ENCODE peak calls at places on chromosomes 5 and 9, in nine cellular contexts. One of them, this sample, is unnamed.
A peak's percentile ranks its signal among the peaks of the same experiment; 100 is the strongest.

GRCh38 chr5:65151632-65152031 is 330.1 kb downstream of the ADAMTS6 start:
- DNase-seq in stomach: no peak
- DNase-seq in PC-3: no peak
- DNase-seq in kidney epithelial cell: no peak
- DNase-seq in AG04449: no peak
- DNase-seq in GM23338: no peak
- DNase-seq in A549: no peak
- DNase-seq in brain microvascular endothelial cell: no peak
- DNase-seq in tibial nerve: no peak
- DNase-seq in this sample: peak; percentile 88

GRCh38 chr9:18447131-18447530 is 26.8 kb upstream of the ADAMTSL1 start:
- DNase-seq in stomach: no peak
- DNase-seq in PC-3: peak; percentile 22
- DNase-seq in kidney epithelial cell: no peak
- DNase-seq in AG04449: no peak
- DNase-seq in GM23338: no peak
- DNase-seq in A549: no peak
- DNase-seq in brain microvascular endothelial cell: no peak
- DNase-seq in tibial nerve: no peak
- DNase-seq in this sample: peak; percentile 82

GRCh38 chr5:34490501-34491250 is 165.5 kb upstream of the RAI14 start:
- DNase-seq in stomach: no peak
- DNase-seq in PC-3: no peak
- DNase-seq in kidney epithelial cell: no peak
- DNase-seq in AG04449: no peak
- DNase-seq in GM23338: peak; percentile 78
- DNase-seq in A549: no peak
- DNase-seq in brain microvascular endothelial cell: no peak
- DNase-seq in tibial nerve: no peak
- DNase-seq in this sample: no peak

GRCh38 chr9:114995681-114996221 is 65.4 kb upstream of the TNFSF8 start:
- DNase-seq in stomach: peak; percentile 60
- DNase-seq in PC-3: no peak
- DNase-seq in kidney epithelial cell: no peak
- DNase-seq in AG04449: no peak
- DNase-seq in GM23338: no peak
- DNase-seq in A549: no peak
- DNase-seq in brain microvascular endothelial cell: no peak
- DNase-seq in tibial nerve: no peak
- DNase-seq in this sample: no peak

GRCh38 chr9:131997779-131998178 is 81.9 kb downstream of the MED27 start:
- DNase-seq in stomach: peak; percentile 63
- DNase-seq in PC-3: no peak
- DNase-seq in kidney epithelial cell: no peak
- DNase-seq in AG04449: no peak
- DNase-seq in GM23338: no peak
- DNase-seq in A549: no peak
- DNase-seq in brain microvascular endothelial cell: no peak
- DNase-seq in tibial nerve: no peak
- DNase-seq in this sample: no peak

GRCh38 chr9:35415769-35416427 is 74.0 kb upstream of the RUSC2 start:
- DNase-seq in stomach: no peak
- DNase-seq in PC-3: no peak
- DNase-seq in kidney epithelial cell: no peak
- DNase-seq in AG04449: no peak
- DNase-seq in GM23338: peak; percentile 67
- DNase-seq in A549: no peak
- DNase-seq in brain microvascular endothelial cell: no peak
- DNase-seq in tibial nerve: no peak
- DNase-seq in this sample: no peak

GRCh38 chr5:76040806-76041205 is 42.4 kb upstream of the SV2C start:
- DNase-seq in stomach: no peak
- DNase-seq in PC-3: no peak
- DNase-seq in kidney epithelial cell: no peak
- DNase-seq in AG04449: no peak
- DNase-seq in GM23338: no peak
- DNase-seq in A549: no peak
- DNase-seq in brain microvascular endothelial cell: no peak
- DNase-seq in tibial nerve: no peak
- DNase-seq in this sample: no peak

GRCh38 chr5:4058899-4059298 is 463.3 kb downstream of the IRX1 start:
- DNase-seq in stomach: no peak
- DNase-seq in PC-3: no peak
- DNase-seq in kidney epithelial cell: no peak
- DNase-seq in AG04449: no peak
- DNase-seq in GM23338: no peak
- DNase-seq in A549: no peak
- DNase-seq in brain microvascular endothelial cell: no peak
- DNase-seq in tibial nerve: no peak
- DNase-seq in this sample: no peak

GRCh38 chr9:37976714-37977477 is 73.0 kb upstream of the SLC25A51 start:
- DNase-seq in stomach: no peak
- DNase-seq in PC-3: peak; percentile 39
- DNase-seq in kidney epithelial cell: no peak
- DNase-seq in AG04449: peak; percentile 85
- DNase-seq in GM23338: no peak
- DNase-seq in A549: no peak
- DNase-seq in brain microvascular endothelial cell: peak; percentile 90
- DNase-seq in tibial nerve: no peak
- DNase-seq in this sample: peak; percentile 81

GRCh38 chr5:139915834-139916233 is 120.2 kb downstream of the PSD2 start:
- DNase-seq in stomach: no peak
- DNase-seq in PC-3: no peak
- DNase-seq in kidney epithelial cell: no peak
- DNase-seq in AG04449: no peak
- DNase-seq in GM23338: peak; percentile 18
- DNase-seq in A549: no peak
- DNase-seq in brain microvascular endothelial cell: no peak
- DNase-seq in tibial nerve: no peak
- DNase-seq in this sample: no peak

GRCh38 chr5:141094481-141095262 is at the start of gene PCDHB2:
- DNase-seq in stomach: no peak
- DNase-seq in PC-3: peak; percentile 81
- DNase-seq in kidney epithelial cell: no peak
- DNase-seq in AG04449: no peak
- DNase-seq in GM23338: peak; percentile 98
- DNase-seq in A549: peak; percentile 35
- DNase-seq in brain microvascular endothelial cell: no peak
- DNase-seq in tibial nerve: no peak
- DNase-seq in this sample: peak; percentile 65

GRCh38 chr5:68053202-68053601 is 162.4 kb upstream of the PIK3R1 start:
- DNase-seq in stomach: no peak
- DNase-seq in PC-3: no peak
- DNase-seq in kidney epithelial cell: no peak
- DNase-seq in AG04449: no peak
- DNase-seq in GM23338: no peak
- DNase-seq in A549: no peak
- DNase-seq in brain microvascular endothelial cell: no peak
- DNase-seq in tibial nerve: no peak
- DNase-seq in this sample: no peak

DNA sequence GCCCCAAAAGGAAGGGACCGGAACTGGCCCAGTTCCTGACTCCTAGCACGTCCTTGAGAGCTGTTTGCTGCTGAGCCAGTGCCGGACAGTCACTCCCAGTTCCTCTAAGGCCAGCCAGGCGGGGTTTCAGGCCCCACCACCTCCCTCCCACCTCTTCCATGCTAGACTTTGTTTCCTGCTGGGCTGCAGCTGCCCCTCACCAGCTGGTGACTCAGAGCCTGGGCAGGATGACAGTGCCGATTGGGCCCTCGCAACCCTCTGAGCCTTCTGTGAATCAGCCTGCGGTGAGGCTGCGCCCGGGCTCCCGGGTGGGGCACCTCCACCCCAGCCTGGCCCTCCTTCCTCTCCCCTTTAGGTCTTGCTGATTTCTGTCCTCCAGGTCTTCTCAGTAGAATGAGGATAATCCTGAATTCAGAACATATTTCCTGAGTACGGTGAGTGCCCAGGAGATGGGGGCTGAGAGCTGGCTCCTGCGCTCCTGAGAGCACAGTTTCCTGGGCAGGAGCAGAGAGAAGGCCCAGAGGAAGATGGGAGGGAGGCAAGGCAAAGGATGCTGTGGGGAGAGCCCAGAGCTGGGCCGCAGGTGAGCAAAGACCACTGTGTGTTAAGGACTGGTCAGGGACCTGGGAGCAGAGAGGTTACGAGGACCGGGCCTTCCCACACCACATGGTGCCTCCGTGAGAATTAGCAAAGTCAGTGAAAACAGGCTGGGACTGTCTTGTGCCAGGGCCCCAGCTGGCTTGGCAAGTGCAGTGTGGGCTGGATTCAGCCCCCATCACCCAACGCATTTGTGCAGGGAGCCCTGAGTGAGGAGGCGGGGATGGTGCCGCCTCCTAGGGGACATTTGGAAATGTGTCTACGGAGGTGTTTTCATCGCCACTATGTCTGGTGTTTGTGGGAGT is 32.9 kb upstream of the STXBP1 start:
- DNase-seq in stomach: peak; percentile 87
- DNase-seq in PC-3: peak; percentile 96
- DNase-seq in kidney epithelial cell: peak; percentile 95
- DNase-seq in AG04449: peak; percentile 84
- DNase-seq in GM23338: peak; percentile 62
- DNase-seq in A549: peak; percentile 87
- DNase-seq in brain microvascular endothelial cell: peak; percentile 90
- DNase-seq in tibial nerve: peak; percentile 76
- DNase-seq in this sample: peak; percentile 98
- TF ChIP-seq CTCF in stomach: no peak
- TF ChIP-seq CTCF in PC-3: peak; percentile 51
- TF ChIP-seq CTCF in kidney epithelial cell: peak; percentile 38
- TF ChIP-seq CTCF in AG04449: peak; percentile 36
- TF ChIP-seq CTCF in GM23338: peak; percentile 67
- TF ChIP-seq CTCF in A549: peak; percentile 50
- TF ChIP-seq CTCF in brain microvascular endothelial cell: peak; percentile 59
- TF ChIP-seq CTCF in tibial nerve: peak; percentile 51
- TF ChIP-seq CTCF in this sample: peak; percentile 59

GRCh38 chr5:72817639-72818266 is 1.3 kb downstream of the TNPO1 start:
- DNase-seq in stomach: no peak
- DNase-seq in PC-3: no peak
- DNase-seq in kidney epithelial cell: no peak
- DNase-seq in AG04449: no peak
- DNase-seq in GM23338: peak; percentile 12
- DNase-seq in A549: no peak
- DNase-seq in brain microvascular endothelial cell: no peak
- DNase-seq in tibial nerve: no peak
- DNase-seq in this sample: no peak
- H3K4me3 ChIP-seq in stomach: peak overlapping the region; percentile 81
- H3K4me3 ChIP-seq in PC-3: peak overlapping the region; percentile 86
- H3K4me3 ChIP-seq in kidney epithelial cell: peak overlapping the region; percentile 88
- H3K4me3 ChIP-seq in AG04449: peak overlapping the region; percentile 77
- H3K4me3 ChIP-seq in GM23338: peak overlapping the region; percentile 80
- H3K4me3 ChIP-seq in A549: peak overlapping the region; percentile 82
- H3K4me3 ChIP-seq in brain microvascular endothelial cell: peak overlapping the region; percentile 65
- H3K4me3 ChIP-seq in tibial nerve: peak overlapping the region; percentile 93
- H3K4me3 ChIP-seq in this sample: peak overlapping the region; percentile 82

DNA sequence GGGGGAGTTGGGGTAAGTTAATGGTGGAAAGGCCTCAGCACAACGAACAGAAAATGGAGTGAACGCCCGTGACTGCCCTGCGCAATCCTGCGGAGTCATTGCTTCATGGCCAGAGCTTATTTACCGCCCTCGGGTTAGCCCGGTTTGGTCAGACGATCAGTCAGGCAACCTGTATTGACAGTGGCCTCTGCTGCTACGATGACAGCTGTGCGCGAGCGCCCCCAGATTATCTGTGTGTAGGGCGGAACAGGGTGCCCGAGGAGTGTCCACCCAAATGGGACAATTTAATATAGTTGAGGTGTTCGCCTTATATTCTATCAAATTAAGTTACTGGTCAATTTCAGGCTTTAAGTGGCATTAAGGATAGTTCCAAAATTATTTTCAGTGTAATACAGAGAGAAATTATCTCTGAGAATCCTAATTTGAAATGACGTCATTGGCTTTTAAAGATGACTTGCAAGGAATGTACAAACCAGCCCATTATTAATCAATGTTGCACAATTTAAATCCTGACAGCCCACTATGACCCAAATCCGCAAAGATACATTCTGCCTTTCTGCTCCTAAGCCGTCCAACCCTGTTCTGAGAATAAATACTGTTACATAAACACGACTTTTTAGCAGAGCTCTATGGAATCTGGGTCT is 879 bp upstream of the UBQLN1 start:
- DNase-seq in stomach: peak; percentile 65
- DNase-seq in PC-3: peak; percentile 24
- DNase-seq in kidney epithelial cell: no peak
- DNase-seq in AG04449: no peak
- DNase-seq in GM23338: peak; percentile 62
- DNase-seq in A549: peak; percentile 73
- DNase-seq in brain microvascular endothelial cell: peak; percentile 45
- DNase-seq in tibial nerve: peak; percentile 53
- DNase-seq in this sample: peak; percentile 64
- TF ChIP-seq CTCF in stomach: no peak
- TF ChIP-seq CTCF in PC-3: peak; percentile 39
- TF ChIP-seq CTCF in kidney epithelial cell: peak; percentile 30
- TF ChIP-seq CTCF in AG04449: no peak
- TF ChIP-seq CTCF in GM23338: peak; percentile 58
- TF ChIP-seq CTCF in A549: peak; percentile 42
- TF ChIP-seq CTCF in brain microvascular endothelial cell: peak; percentile 23
- TF ChIP-seq CTCF in tibial nerve: no peak
- TF ChIP-seq CTCF in this sample: peak; percentile 30

GRCh38 chr5:42908086-42908485 is 96.4 kb upstream of the SELENOP start:
- DNase-seq in stomach: no peak
- DNase-seq in PC-3: no peak
- DNase-seq in kidney epithelial cell: no peak
- DNase-seq in AG04449: no peak
- DNase-seq in GM23338: no peak
- DNase-seq in A549: no peak
- DNase-seq in brain microvascular endothelial cell: no peak
- DNase-seq in tibial nerve: no peak
- DNase-seq in this sample: no peak

GRCh38 chr5:42915306-42915866 is 103.7 kb upstream of the SELENOP start:
- DNase-seq in stomach: no peak
- DNase-seq in PC-3: no peak
- DNase-seq in kidney epithelial cell: no peak
- DNase-seq in AG04449: no peak
- DNase-seq in GM23338: no peak
- DNase-seq in A549: no peak
- DNase-seq in brain microvascular endothelial cell: no peak
- DNase-seq in tibial nerve: no peak
- DNase-seq in this sample: no peak

GRCh38 chr5:42908509-42909488 is 97.1 kb upstream of the SELENOP start:
- DNase-seq in stomach: peak; percentile 93
- DNase-seq in PC-3: peak; percentile 96
- DNase-seq in kidney epithelial cell: peak; percentile 42
- DNase-seq in AG04449: peak; percentile 16
- DNase-seq in GM23338: peak; percentile 96
- DNase-seq in A549: peak; percentile 83
- DNase-seq in brain microvascular endothelial cell: peak; percentile 85
- DNase-seq in tibial nerve: peak; percentile 73
- DNase-seq in this sample: peak; percentile 80

DNA sequence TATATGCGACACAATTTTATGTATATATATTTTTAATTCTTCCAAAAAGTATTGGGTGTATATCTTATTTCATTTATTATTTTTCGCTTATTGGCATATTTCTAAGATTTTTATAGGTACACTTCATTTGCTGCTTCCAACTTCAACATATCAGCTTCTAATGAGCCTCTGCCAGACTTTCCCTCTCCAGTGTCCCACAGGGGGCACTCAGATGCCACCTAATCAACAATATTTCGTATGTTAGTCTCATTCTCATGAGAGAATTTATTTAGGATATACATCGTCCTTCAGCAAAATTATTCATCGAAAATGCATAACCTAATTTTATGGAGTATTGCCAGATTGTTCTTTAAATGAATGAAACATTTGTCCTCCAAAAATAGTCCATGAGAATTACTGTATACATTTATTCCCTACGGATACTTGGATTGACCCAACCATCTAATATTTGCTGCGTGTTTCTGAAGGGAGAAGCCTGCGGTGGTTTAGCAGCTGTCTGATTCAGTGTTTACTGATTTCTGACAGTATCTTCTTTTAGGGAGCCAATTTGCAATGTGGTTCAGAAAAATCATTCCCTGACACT is 100.6 kb upstream of the SELENOP start:
- DNase-seq in stomach: no peak
- DNase-seq in PC-3: peak; percentile 88
- DNase-seq in kidney epithelial cell: no peak
- DNase-seq in AG04449: no peak
- DNase-seq in GM23338: peak; percentile 16
- DNase-seq in A549: peak; percentile 57
- DNase-seq in brain microvascular endothelial cell: peak; percentile 51
- DNase-seq in tibial nerve: no peak
- DNase-seq in this sample: peak; percentile 58
- H3K4me3 ChIP-seq in stomach: no peak overlapping the region
- H3K4me3 ChIP-seq in PC-3: peak overlapping the region; percentile 13
- H3K4me3 ChIP-seq in kidney epithelial cell: no peak overlapping the region
- H3K4me3 ChIP-seq in AG04449: no peak overlapping the region
- H3K4me3 ChIP-seq in GM23338: no peak overlapping the region
- H3K4me3 ChIP-seq in A549: peak overlapping the region; percentile 32
- H3K4me3 ChIP-seq in brain microvascular endothelial cell: no peak overlapping the region
- H3K4me3 ChIP-seq in tibial nerve: no peak overlapping the region
- H3K4me3 ChIP-seq in this sample: no peak overlapping the region